ENCODE peak calls at places on chromosomes 13 and 19, in six cellular contexts. One of them, this sample, is unnamed.

GRCh38 chr13:46676378-46676725 is 120.6 kb downstream of the ESD start:
- DNase-seq in AG04450: no peak
- DNase-seq in cardiac muscle cell: no peak
- DNase-seq in endothelial cell of umbilical vein: no peak
- DNase-seq in fibroblast of pulmonary artery: no peak
- DNase-seq in heart left ventricle: no peak
- DNase-seq in this sample: no peak

GRCh38 chr13:45823583-45823982 is 28.0 kb downstream of the SIAH3 start:
- DNase-seq in AG04450: no peak
- DNase-seq in cardiac muscle cell: peak; percentile 85
- DNase-seq in endothelial cell of umbilical vein: no peak
- DNase-seq in fibroblast of pulmonary artery: no peak
- DNase-seq in heart left ventricle: no peak
- DNase-seq in this sample: no peak

GRCh38 chr13:20231839-20232555 is at the start of gene GJB6:
- DNase-seq in AG04450: no peak
- DNase-seq in cardiac muscle cell: peak; percentile 34
- DNase-seq in endothelial cell of umbilical vein: no peak
- DNase-seq in fibroblast of pulmonary artery: no peak
- DNase-seq in heart left ventricle: no peak
- DNase-seq in this sample: no peak

GRCh38 chr13:46893820-46894533 is 2.9 kb downstream of the HTR2A start:
- DNase-seq in AG04450: no peak
- DNase-seq in cardiac muscle cell: peak; percentile 79
- DNase-seq in endothelial cell of umbilical vein: peak; percentile 43
- DNase-seq in fibroblast of pulmonary artery: peak; percentile 49
- DNase-seq in heart left ventricle: peak; percentile 57
- DNase-seq in this sample: peak; percentile 79

GRCh38 chr13:98869408-98870090 is 108.3 kb downstream of the DOCK9 start:
- DNase-seq in AG04450: no peak
- DNase-seq in cardiac muscle cell: no peak
- DNase-seq in endothelial cell of umbilical vein: peak; percentile 79
- DNase-seq in fibroblast of pulmonary artery: peak; percentile 33
- DNase-seq in heart left ventricle: peak; percentile 29
- DNase-seq in this sample: no peak

GRCh38 chr13:95137096-95137495 is 164.2 kb downstream of the ABCC4 start:
- DNase-seq in AG04450: no peak
- DNase-seq in cardiac muscle cell: no peak
- DNase-seq in endothelial cell of umbilical vein: peak; percentile 64
- DNase-seq in fibroblast of pulmonary artery: no peak
- DNase-seq in heart left ventricle: no peak
- DNase-seq in this sample: peak; percentile 27

GRCh38 chr19:6626764-6627163 is 35.8 kb upstream of the CD70 start:
- DNase-seq in AG04450: no peak
- DNase-seq in cardiac muscle cell: no peak
- DNase-seq in endothelial cell of umbilical vein: no peak
- DNase-seq in fibroblast of pulmonary artery: no peak
- DNase-seq in heart left ventricle: no peak
- DNase-seq in this sample: no peak

GRCh38 chr13:106343831-106344230 is 191.6 kb downstream of the EFNB2 start:
- DNase-seq in AG04450: no peak
- DNase-seq in cardiac muscle cell: no peak
- DNase-seq in endothelial cell of umbilical vein: peak; percentile 7
- DNase-seq in fibroblast of pulmonary artery: no peak
- DNase-seq in heart left ventricle: no peak
- DNase-seq in this sample: no peak

GRCh38 chr13:111206148-111206547 is 91.0 kb downstream of the ARHGEF7 start:
- DNase-seq in AG04450: no peak
- DNase-seq in cardiac muscle cell: no peak
- DNase-seq in endothelial cell of umbilical vein: no peak
- DNase-seq in fibroblast of pulmonary artery: no peak
- DNase-seq in heart left ventricle: no peak
- DNase-seq in this sample: peak; percentile 23

GRCh38 chr13:100645382-100645781 is 29.2 kb downstream of the TMTC4 start:
- DNase-seq in AG04450: no peak
- DNase-seq in cardiac muscle cell: no peak
- DNase-seq in endothelial cell of umbilical vein: no peak
- DNase-seq in fibroblast of pulmonary artery: no peak
- DNase-seq in heart left ventricle: no peak
- DNase-seq in this sample: no peak

GRCh38 chr19:33273881-33274662 is 28.3 kb downstream of the CEBPA start:
- DNase-seq in AG04450: peak; percentile 34
- DNase-seq in cardiac muscle cell: no peak
- DNase-seq in endothelial cell of umbilical vein: peak; percentile 2
- DNase-seq in fibroblast of pulmonary artery: peak; percentile 85
- DNase-seq in heart left ventricle: no peak
- DNase-seq in this sample: peak; percentile 78

GRCh38 chr19:6753178-6754031 is 13.8 kb downstream of the SH2D3A start:
- DNase-seq in AG04450: no peak
- DNase-seq in cardiac muscle cell: peak; percentile 89
- DNase-seq in endothelial cell of umbilical vein: peak; percentile 82
- DNase-seq in fibroblast of pulmonary artery: peak; percentile 72
- DNase-seq in heart left ventricle: peak; percentile 67
- DNase-seq in this sample: peak; percentile 58

DNA sequence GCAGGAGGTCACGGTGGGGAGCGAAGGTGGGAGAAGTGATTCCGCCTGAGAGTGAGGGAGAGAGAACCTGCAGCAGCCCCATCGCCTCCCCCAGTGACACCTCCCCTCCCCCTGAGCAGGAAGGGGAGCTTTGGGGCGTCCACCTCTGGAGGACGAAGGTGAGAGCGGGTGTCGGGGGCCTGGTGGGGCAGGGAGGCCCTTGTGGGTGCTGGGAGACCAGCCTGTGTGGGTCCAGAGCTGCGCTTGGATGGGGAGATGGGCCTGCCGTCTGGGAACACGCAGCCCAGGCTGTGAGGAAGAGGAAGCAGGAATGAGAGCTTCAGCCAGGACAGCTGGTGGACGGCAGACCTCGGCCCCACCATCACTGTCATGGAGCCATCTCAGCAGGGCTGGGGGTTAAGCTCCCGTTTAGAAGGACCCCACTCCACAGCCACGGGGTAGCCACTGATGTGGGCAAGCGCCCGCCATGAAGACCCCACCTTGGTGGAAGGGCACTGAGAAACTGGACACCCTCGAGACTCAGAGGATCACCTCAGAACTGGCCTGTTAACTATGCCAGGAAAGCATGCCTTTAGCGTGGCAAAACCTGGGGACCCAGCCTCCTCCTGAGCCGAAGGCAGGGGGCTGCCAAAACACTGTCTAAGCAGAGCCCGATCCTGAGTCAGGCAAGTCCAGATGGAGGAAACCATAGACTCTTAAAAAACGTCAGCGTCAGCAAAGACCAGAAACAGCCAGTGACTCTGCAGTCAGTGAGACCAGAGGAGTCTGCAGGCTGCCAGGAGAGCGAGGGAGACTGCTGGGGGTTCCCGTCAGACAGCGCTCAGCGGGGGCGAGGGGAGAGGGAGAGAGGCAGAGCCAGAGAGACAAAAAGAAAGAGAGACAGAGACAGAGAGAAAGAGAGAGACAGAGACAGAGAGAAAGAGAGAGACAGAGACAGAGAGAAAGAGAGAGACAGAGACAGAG is 6.4 kb upstream of the PROZ start:
- DNase-seq in AG04450: peak; percentile 24
- DNase-seq in cardiac muscle cell: no peak
- DNase-seq in endothelial cell of umbilical vein: no peak
- DNase-seq in fibroblast of pulmonary artery: peak; percentile 41
- DNase-seq in heart left ventricle: no peak
- DNase-seq in this sample: peak; percentile 79
- H3K4me3 ChIP-seq in AG04450: peak overlapping the region; percentile 7
- H3K4me3 ChIP-seq in cardiac muscle cell: no peak overlapping the region
- H3K4me3 ChIP-seq in endothelial cell of umbilical vein: no peak overlapping the region
- H3K4me3 ChIP-seq in fibroblast of pulmonary artery: no peak overlapping the region
- H3K4me3 ChIP-seq in heart left ventricle: peak overlapping the region; percentile 44
- H3K4me3 ChIP-seq in this sample: peak overlapping the region; percentile 19

DNA sequence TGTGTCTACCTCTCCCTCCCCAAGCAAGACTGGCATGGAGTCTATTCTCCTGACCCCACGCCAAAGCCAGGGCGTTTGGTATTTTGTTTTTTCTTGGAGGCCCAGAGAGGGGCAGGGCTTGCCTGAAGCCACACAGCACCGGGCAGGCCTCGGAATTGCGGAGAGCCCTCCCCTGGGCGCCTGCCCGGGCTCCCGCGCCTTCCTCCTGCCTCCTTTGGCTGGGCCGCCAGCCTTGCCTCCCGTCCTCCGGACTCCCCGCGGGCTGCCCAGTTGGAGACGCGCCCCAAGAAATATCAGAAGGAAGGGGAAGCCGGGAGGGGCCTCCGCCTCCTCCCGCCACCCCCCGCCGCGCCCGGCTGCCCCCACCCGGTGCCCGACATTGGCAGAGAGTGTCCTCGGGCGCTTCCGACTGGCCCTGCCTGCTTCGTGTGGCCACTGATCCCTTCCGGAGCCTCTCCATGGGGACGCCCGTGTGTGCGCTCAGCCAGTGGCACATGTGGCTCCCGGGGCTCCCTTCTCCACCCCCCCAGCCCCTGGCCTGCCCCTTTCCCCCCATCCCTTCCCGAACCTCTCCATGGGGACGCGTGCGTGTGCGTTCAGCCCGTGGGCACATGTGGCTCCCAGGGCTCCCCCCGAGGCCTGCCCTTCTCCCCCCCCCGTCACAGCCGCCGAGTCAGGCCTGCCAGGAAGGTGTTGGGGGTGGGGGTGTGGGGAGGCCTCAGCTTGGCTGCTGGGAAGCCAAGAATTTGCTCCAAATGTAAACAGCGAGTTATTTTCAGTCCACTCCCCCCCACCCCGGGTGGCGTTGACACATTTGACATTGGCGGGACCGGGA is 37.3 kb downstream of the NFIC start:
- DNase-seq in AG04450: peak; percentile 91
- DNase-seq in cardiac muscle cell: peak; percentile 96
- DNase-seq in endothelial cell of umbilical vein: peak; percentile 87
- DNase-seq in fibroblast of pulmonary artery: peak; percentile 95
- DNase-seq in heart left ventricle: peak; percentile 93
- DNase-seq in this sample: peak; percentile 98
- TF ChIP-seq CTCF in AG04450: no peak
- TF ChIP-seq CTCF in cardiac muscle cell: no peak
- TF ChIP-seq CTCF in endothelial cell of umbilical vein: no peak
- TF ChIP-seq CTCF in fibroblast of pulmonary artery: no peak
- TF ChIP-seq CTCF in heart left ventricle: no peak
- TF ChIP-seq CTCF in this sample: no peak

DNA sequence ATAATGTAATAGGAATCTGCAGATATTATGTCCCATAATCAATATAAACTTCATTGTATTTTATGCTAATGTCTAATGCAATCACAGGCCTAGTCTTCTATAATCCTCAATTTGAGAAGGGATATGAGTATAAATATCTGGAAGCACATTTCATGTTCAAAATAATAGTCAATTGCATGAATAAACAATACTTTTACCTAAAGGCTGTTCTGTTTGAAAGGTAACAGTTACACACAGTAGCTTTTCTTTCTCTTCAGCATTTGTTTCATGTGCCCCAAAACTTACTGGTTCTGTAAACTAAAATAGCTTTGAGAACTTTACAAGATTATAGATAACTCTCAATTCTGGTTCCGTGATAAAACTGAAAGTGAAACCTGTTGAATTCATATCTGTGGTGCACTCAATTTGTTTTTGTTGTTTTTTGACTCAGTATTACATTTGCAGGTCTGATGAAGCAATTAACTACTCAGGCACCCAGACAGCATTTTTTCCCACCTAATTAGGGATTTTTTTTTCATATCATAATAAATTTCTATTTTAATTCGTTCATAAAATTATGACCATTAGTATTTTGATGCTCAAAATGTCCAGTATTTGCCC is 1193.8 kb downstream of the SLITRK1 start:
- DNase-seq in AG04450: no peak
- DNase-seq in cardiac muscle cell: no peak
- DNase-seq in endothelial cell of umbilical vein: peak; percentile 26
- DNase-seq in fibroblast of pulmonary artery: peak; percentile 26
- DNase-seq in heart left ventricle: no peak
- DNase-seq in this sample: peak; percentile 6
- H3K4me3 ChIP-seq in AG04450: peak overlapping the region; percentile 41
- H3K4me3 ChIP-seq in cardiac muscle cell: no peak overlapping the region
- H3K4me3 ChIP-seq in endothelial cell of umbilical vein: no peak overlapping the region
- H3K4me3 ChIP-seq in fibroblast of pulmonary artery: peak overlapping the region; percentile 43
- H3K4me3 ChIP-seq in heart left ventricle: peak overlapping the region; percentile 14
- H3K4me3 ChIP-seq in this sample: no peak overlapping the region

DNA sequence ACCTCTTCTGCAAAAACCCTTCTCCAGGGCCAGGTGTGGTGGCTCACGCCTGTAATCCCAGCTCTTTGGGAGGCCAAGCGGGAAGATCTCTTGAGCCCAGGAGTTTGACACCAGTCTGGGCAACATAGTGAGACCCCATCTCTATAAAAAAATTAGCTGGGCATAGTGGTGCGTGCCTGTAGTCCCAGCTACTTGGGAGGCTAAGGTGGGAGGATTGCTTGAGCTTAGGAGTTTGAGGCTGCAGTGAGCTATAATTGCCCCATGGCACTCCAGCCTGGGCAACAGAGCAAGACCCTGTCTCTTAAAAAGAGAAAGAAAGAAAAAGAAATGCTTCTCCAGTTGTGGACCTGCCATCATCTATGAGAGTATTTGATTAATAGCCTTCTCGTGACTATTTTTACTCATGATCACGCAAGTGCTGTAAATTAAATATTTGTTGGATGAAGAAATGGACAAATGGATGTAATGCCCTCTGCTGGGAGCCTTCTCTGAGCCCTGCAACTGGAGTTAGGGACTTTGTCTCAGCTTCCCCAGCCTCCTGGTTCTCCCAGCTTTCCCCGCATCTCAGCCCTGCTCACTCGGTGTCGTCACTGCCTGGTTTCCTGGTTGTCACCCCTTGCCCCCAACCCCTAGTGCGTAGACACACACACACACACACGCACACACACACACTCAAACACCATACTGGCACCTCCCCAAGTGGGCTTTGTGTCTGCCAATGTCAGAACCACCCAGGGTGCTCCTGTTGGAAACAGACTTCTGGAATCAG is 12.2 kb downstream of the WIZ start:
- DNase-seq in AG04450: no peak
- DNase-seq in cardiac muscle cell: no peak
- DNase-seq in endothelial cell of umbilical vein: no peak
- DNase-seq in fibroblast of pulmonary artery: peak; percentile 33
- DNase-seq in heart left ventricle: no peak
- DNase-seq in this sample: peak; percentile 57
- TF ChIP-seq CTCF in AG04450: peak; percentile 56
- TF ChIP-seq CTCF in cardiac muscle cell: no peak
- TF ChIP-seq CTCF in endothelial cell of umbilical vein: no peak
- TF ChIP-seq CTCF in fibroblast of pulmonary artery: peak; percentile 29
- TF ChIP-seq CTCF in heart left ventricle: no peak
- TF ChIP-seq CTCF in this sample: peak; percentile 33

DNA sequence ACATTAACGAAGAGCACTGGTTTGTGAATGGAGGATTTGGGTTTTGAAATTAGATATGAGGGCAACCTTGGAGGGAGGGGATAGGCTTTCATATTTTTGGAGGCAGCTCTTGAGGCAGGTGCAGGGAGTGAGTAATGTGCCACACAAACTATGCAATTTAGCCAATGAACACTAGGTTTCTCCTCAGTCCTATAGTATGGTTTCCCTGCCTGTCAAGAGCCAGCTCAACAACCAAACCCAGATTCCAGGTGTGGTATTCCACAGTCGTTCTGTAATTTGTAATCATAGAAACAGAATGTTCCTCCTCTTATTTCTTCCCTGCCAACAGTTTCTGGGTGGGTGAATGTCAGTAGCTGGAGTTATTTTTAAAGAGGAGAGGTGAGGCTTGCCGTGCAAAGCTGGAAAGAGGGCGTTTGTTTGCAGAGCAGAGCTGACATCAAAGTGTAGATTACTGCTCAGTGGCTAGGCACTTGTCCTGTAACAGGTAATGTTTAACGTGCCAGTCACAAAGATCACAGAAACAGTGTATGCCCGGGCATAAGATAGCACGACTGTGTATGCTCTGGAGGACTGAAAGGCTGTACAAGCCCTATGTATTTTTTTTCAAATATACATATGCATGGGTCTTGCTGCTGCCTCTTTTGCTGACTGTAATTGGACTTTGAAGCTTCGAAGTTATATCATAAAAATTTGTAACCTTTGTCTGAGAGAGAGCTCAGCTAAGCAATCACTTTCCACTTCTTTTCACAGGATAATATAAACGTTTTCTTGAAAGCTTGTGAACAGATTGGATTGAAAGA is 124.3 kb downstream of the LMO7 start:
- DNase-seq in AG04450: no peak
- DNase-seq in cardiac muscle cell: peak; percentile 40
- DNase-seq in endothelial cell of umbilical vein: peak; percentile 54
- DNase-seq in fibroblast of pulmonary artery: no peak
- DNase-seq in heart left ventricle: peak; percentile 21
- DNase-seq in this sample: no peak
- H3K4me3 ChIP-seq in AG04450: peak overlapping the region; percentile 18
- H3K4me3 ChIP-seq in cardiac muscle cell: peak overlapping the region; percentile 12
- H3K4me3 ChIP-seq in endothelial cell of umbilical vein: no peak overlapping the region
- H3K4me3 ChIP-seq in fibroblast of pulmonary artery: no peak overlapping the region
- H3K4me3 ChIP-seq in heart left ventricle: peak overlapping the region; percentile 38
- H3K4me3 ChIP-seq in this sample: no peak overlapping the region